ENCODE peak calls at places on chromosomes 2 and 18, in four cellular contexts. Z is A549, O is NCI-H524, A is NCI-H1417 treated with DMSO at 0.1 percent for 48 hours. M is an unnamed sample.

GRCh38 chr2:9995059-9995458 is 43.6 kb downstream of the GRHL1 start:
- DNase-seq in Z (no peak), O (no peak), A (no peak), M (no peak)

GRCh38 chr2:3486047-3487027 is 33.0 kb downstream of the ADI1 start:
- DNase-seq in Z (no peak), O (no peak), A (no peak), M (peak)

GRCh38 chr2:191811807-191812602 is 34.9 kb downstream of the CAVIN2 start:
- DNase-seq in Z (peak), O (peak), A (no peak), M (peak)

GRCh38 chr2:188984680-188985079 is 10.5 kb downstream of the COL3A1 start:
- DNase-seq in Z (no peak), O (no peak), A (no peak), M (no peak)

GRCh38 chr18:2146092-2146491 is 425.2 kb downstream of the METTL4 start:
- DNase-seq in Z (no peak), O (no peak), A (no peak), M (no peak)

GRCh38 chr2:175035806-175036205 is 30.6 kb upstream of the CHN1 start:
- DNase-seq in Z (no peak), O (no peak), A (no peak), M (no peak)

GRCh38 chr2:84022810-84023431 is 436.2 kb downstream of the SUCLG1 start:
- DNase-seq in Z (peak), O (peak), A (no peak), M (no peak)

GRCh38 chr2:8547284-8548064 is 134.4 kb upstream of the ID2 start:
- DNase-seq in Z (no peak), O (no peak), A (no peak), M (peak)

GRCh38 chr2:63486861-63487290 is 101.4 kb downstream of the WDPCP start:
- DNase-seq in Z (no peak), O (peak), A (no peak), M (no peak)

GRCh38 chr2:1543776-1544477 is 130.7 kb downstream of the TPO start:
- DNase-seq in Z (no peak), O (no peak), A (no peak), M (no peak)

GRCh38 chr2:43084699-43085091 is 141.7 kb downstream of the ZFP36L2 start:
- DNase-seq in Z (no peak), O (no peak), A (no peak), M (peak)

GRCh38 chr18:30572214-30572613 is 470.3 kb downstream of the DSC3 start:
- DNase-seq in Z (no peak), O (no peak), A (no peak), M (no peak)

GRCh38 chr2:159798376-159798724 is 342 bp upstream of the CD302 start:
- DNase-seq in Z (no peak), O (peak), A (no peak), M (no peak)

GRCh38 chr2:54454548-54454921 is 1.6 kb upstream of the SPTBN1 start:
- DNase-seq in Z (no peak), O (no peak), A (no peak), M (no peak)

GRCh38 chr2:11393711-11394236 is 49.3 kb upstream of the ROCK2 start:
- DNase-seq in Z (no peak), O (no peak), A (no peak), M (no peak)

GRCh38 chr2:102773149-102773706 is 11.4 kb downstream of the TMEM182 start:
- DNase-seq in Z (no peak), O (no peak), A (no peak), M (no peak)

GRCh38 chr2:8253781-8254180 is 428.1 kb upstream of the ID2 start:
- DNase-seq in Z (no peak), O (no peak), A (no peak), M (no peak)

GRCh38 chr2:217614498-217614897 is 388.3 kb downstream of the TNS1 start:
- DNase-seq in Z (no peak), O (no peak), A (no peak), M (no peak)

GRCh38 chr2:161994766-161995165 is 79.2 kb downstream of the DPP4 start:
- DNase-seq in Z (no peak), O (peak), A (no peak), M (no peak)

GRCh38 chr18:75533954-75534353 is 106.5 kb upstream of the SMIM21 start:
- DNase-seq in Z (no peak), O (no peak), A (no peak), M (no peak)

GRCh38 chr2:71884303-71885042 is 263.2 kb downstream of the CYP26B1 start:
- DNase-seq in Z (no peak), O (no peak), A (no peak), M (peak)

GRCh38 chr2:159891917-159892691 is 94.1 kb upstream of the CD302 start:
- DNase-seq in Z (peak), O (peak), A (no peak), M (no peak)

GRCh38 chr2:69916151-69916550 is 1.2 kb downstream of the MXD1 start:
- DNase-seq in Z (no peak), O (no peak), A (no peak), M (no peak)

GRCh38 chr2:218891275-218892135 is 10.9 kb downstream of the WNT10A start:
- DNase-seq in Z (no peak), O (peak), A (no peak), M (peak)

GRCh38 chr2:20429528-20429927 is 17.3 kb upstream of the RHOB start:
- DNase-seq in Z (no peak), O (no peak), A (no peak), M (no peak)

GRCh38 chr2:9366041-9366440 is 57.3 kb downstream of the ITGB1BP1 start:
- DNase-seq in Z (no peak), O (peak), A (no peak), M (no peak)

GRCh38 chr2:60533114-60534033 is 20.1 kb downstream of the BCL11A start:
- DNase-seq in Z (no peak), O (peak), A (no peak), M (no peak)

GRCh38 chr2:39816845-39817244 is 37.8 kb upstream of the THUMPD2 start:
- DNase-seq in Z (no peak), O (no peak), A (no peak), M (no peak)

GRCh38 chr2:68537872-68538271 is 70.5 kb downstream of the APLF start:
- DNase-seq in Z (no peak), O (no peak), A (no peak), M (no peak)

GRCh38 chr2:174376967-174377366 is 18.6 kb upstream of the SCRN3 start:
- DNase-seq in Z (no peak), O (no peak), A (no peak), M (no peak)

GRCh38 chr2:208250401-208250800 is 4.5 kb downstream of the IDH1 start:
- DNase-seq in Z (no peak), O (no peak), A (no peak), M (no peak)

GRCh38 chr2:213980883-213981282 is 430.0 kb upstream of the VWC2L start:
- DNase-seq in Z (no peak), O (no peak), A (no peak), M (no peak)

GRCh38 chr2:26412091-26412673 is 10.5 kb downstream of the DRC1 start:
- DNase-seq in Z (peak), O (no peak), A (no peak), M (no peak)

GRCh38 chr18:31302991-31303390 is 15.0 kb upstream of the DSG1 start:
- DNase-seq in Z (no peak), O (no peak), A (no peak), M (no peak)

GRCh38 chr2:209380278-209380677 is 43.6 kb upstream of the MAP2 start:
- DNase-seq in Z (no peak), O (no peak), A (no peak), M (no peak)

M was measured in activated effector memory CD4-positive, alpha-beta T cell treated with anti-CD3 and anti-CD28 coated beads, Interleukin-2, amount 50 U/mL, for 16 hours.